ENCODE peak calls at places on chromosomes 12 and 14, in ten cellular contexts. M is gastrocnemius medialis; P is right lobe of liver; J is heart left ventricle; C is DND-41; T is HCT116; O is right cardiac atrium; G is CD8-positive, alpha-beta T cell; L is heart right ventricle; R is Panc1. W is an unnamed sample.
A peak's percentile ranks its signal among the peaks of the same experiment; 100 is the strongest.

GRCh38 chr14:104436741-104437701 is 142.5 kb upstream of the C14orf180 start:
- ATAC-seq in T (peak; percentile 51), C (no peak), P (peak; percentile 23), J (no peak), R (no peak), O (peak; percentile 2), G (no peak), L (peak; percentile 2), M (no peak), W (no peak)

GRCh38 chr12:19967486-19967885 is 400.9 kb upstream of the PDE3A start:
- ATAC-seq in M (no peak), P (no peak), T (no peak), C (no peak), O (peak; percentile 97), G (no peak), R (no peak), L (peak; percentile 92), J (no peak), W (peak; percentile 90)

GRCh38 chr12:102948941-102949352 is 8.5 kb upstream of the ASCL1 start:
- ATAC-seq in O (no peak), T (peak; percentile 59), M (no peak), R (no peak), L (no peak), G (no peak), C (no peak), P (no peak), J (no peak), W (no peak)

GRCh38 chr12:19402211-19402610 is 37.1 kb upstream of the AEBP2 start:
- ATAC-seq in R (no peak), M (no peak), T (no peak), O (no peak), C (no peak), P (no peak), L (no peak), J (no peak), G (no peak), W (no peak)

GRCh38 chr14:74620497-74620921 is 8.5 kb upstream of the LTBP2 start:
- ATAC-seq in T (peak; percentile 70), C (no peak), R (peak; percentile 77), O (peak; percentile 46), P (no peak), L (peak; percentile 42), M (peak; percentile 25), J (no peak), G (peak; percentile 42), W (no peak)

GRCh38 chr12:130815028-130815741 is 23.9 kb downstream of the STX2 start:
- ATAC-seq in M (no peak), L (no peak), J (no peak), T (no peak), R (no peak), P (no peak), C (no peak), O (peak; percentile 9), G (no peak), W (no peak)

GRCh38 chr14:72880820-72881219 is 13.1 kb downstream of the DPF3 start:
- ATAC-seq in G (no peak), R (no peak), M (no peak), C (no peak), O (no peak), L (no peak), J (no peak), T (no peak), P (no peak), W (no peak)

GRCh38 chr12:31020385-31021166 is 53.1 kb upstream of the DDX11 start:
- ATAC-seq in P (no peak), C (no peak), G (no peak), M (no peak), R (no peak), T (no peak), J (no peak), O (no peak), L (no peak), W (no peak)

GRCh38 chr14:53927171-53927570 is 29.5 kb downstream of the BMP4 start:
- ATAC-seq in C (no peak), G (no peak), T (no peak), O (no peak), L (no peak), R (no peak), J (no peak), M (no peak), P (no peak), W (no peak)

GRCh38 chr14:79992799-79993198 is 218.5 kb downstream of the DIO2 start:
- ATAC-seq in P (no peak), T (no peak), M (no peak), G (no peak), C (no peak), R (no peak), O (no peak), J (no peak), L (no peak), W (no peak)
- H3K27me3 ChIP-seq in P (no peaks in the 10 kb centered on the region), T (no peaks in the 10 kb centered on the region), M (no peaks in the 10 kb centered on the region), G (no peaks in the 10 kb centered on the region), C (no peaks in the 10 kb centered on the region), R (no peaks in the 10 kb centered on the region), O (no peaks in the 10 kb centered on the region), J (no peaks in the 10 kb centered on the region), L (no peaks in the 10 kb centered on the region), W (no peaks in the 10 kb centered on the region)

GRCh38 chr14:38982837-38983236 is 120.2 kb downstream of the SEC23A start:
- ATAC-seq in J (no peak), C (no peak), T (no peak), G (no peak), M (no peak), P (no peak), R (no peak), L (no peak), O (no peak), W (no peak)

GRCh38 chr14:38992067-38992835 is 110.8 kb downstream of the SEC23A start:
- ATAC-seq in O (peak; percentile 71), M (no peak), J (peak; percentile 69), P (no peak), R (no peak), G (no peak), C (no peak), L (peak; percentile 71), T (no peak), W (no peak)

GRCh38 chr14:38989917-38990546 is 113.0 kb downstream of the SEC23A start:
- ATAC-seq in M (no peak), O (no peak), L (no peak), P (no peak), C (no peak), G (no peak), T (no peak), J (no peak), R (no peak), W (no peak)

DNA sequence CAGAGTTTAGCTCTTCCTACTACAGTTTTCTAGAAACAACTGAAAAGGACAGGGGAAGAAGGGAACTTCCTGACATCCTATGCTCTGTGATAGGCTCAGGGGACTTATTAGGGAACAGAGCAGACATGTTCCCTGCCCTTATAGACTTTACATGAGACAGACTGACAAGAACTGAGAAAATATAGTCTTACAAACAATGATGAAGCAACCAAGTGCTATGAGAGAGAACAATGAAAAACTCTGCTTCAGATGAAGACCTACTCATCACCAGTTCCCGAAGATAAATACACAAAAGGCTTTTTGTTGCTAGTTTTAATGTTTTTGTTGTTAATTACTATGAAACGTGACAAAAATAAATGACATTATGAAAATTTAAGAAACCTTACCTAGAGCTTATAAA is 115.3 kb downstream of the SEC23A start:
- ATAC-seq in G (no peak), O (no peak), M (no peak), R (no peak), P (no peak), L (no peak), J (no peak), C (no peak), T (no peak), W (no peak)
- H3K27ac ChIP-seq in G (no peak overlapping the region), O (no peak overlapping the region), M (no peak overlapping the region), R (no peak overlapping the region), P (no peak overlapping the region), L (no peak overlapping the region), J (no peak overlapping the region), C (no peak overlapping the region), T (no peak overlapping the region), W (no peak overlapping the region)

GRCh38 chr12:5561843-5562242 is 129.9 kb downstream of the NTF3 start:
- ATAC-seq in P (no peak), R (no peak), T (no peak), L (no peak), O (no peak), G (no peak), J (no peak), M (no peak), C (no peak), W (no peak)
- H3K27me3 ChIP-seq in P (no peaks in the 10 kb centered on the region), R (no peaks in the 10 kb centered on the region), T (peaks cover 17% of the 10 kb centered on the region), L (no peaks in the 10 kb centered on the region), O (no peaks in the 10 kb centered on the region), G (no peaks in the 10 kb centered on the region), J (no peaks in the 10 kb centered on the region), M (no peaks in the 10 kb centered on the region), C (no peaks in the 10 kb centered on the region), W (peaks cover 17% of the 10 kb centered on the region)

GRCh38 chr12:56425188-56425587 is 24.0 kb downstream of the TIMELESS start:
- ATAC-seq in T (no peak), L (no peak), O (no peak), J (no peak), P (no peak), M (no peak), R (no peak), C (no peak), G (peak; percentile 52), W (no peak)
- H3K27ac ChIP-seq in T (no peak overlapping the region), L (no peak overlapping the region), O (no peak overlapping the region), J (no peak overlapping the region), P (no peak overlapping the region), M (no peak overlapping the region), R (no peak overlapping the region), C (no peak overlapping the region), G (no peak overlapping the region), W (no peak overlapping the region)